ENCODE peak calls at places on chromosomes 3 and 15, in seven cellular contexts. C is NT2/D1; T is CD4-positive, alpha-beta T cell; K is uterus; B is AG04450; H is fibroblast of lung; D is CD8-positive, alpha-beta T cell. F is an unnamed sample. For H3K9me3, the result is how much of the 10 kb centered on the place peaks cover.

GRCh38 chr3:135326851-135327250 is 531.8 kb downstream of the EPHB1 start:
- DNase-seq in C (no peak), T (no peak), K (no peak), B (no peak), H (no peak), D (no peak), F (no peak)

GRCh38 chr3:88986834-88987233 is 120.6 kb upstream of the EPHA3 start:
- DNase-seq in C (no peak), T (no peak), K (no peak), B (peak), H (peak), D (no peak), F (no peak)

GRCh38 chr3:159234306-159234705 is 432.5 kb downstream of the MFSD1 start:
- DNase-seq in C (no peak), T (no peak), K (no peak), B (no peak), H (peak), D (no peak), F (no peak)

GRCh38 chr3:37279858-37280257 is 105.5 kb upstream of the LRRFIP2 start:
- DNase-seq in C (no peak), T (no peak), K (no peak), B (no peak), H (no peak), D (no peak), F (no peak)

GRCh38 chr3:188772886-188773285 is 398.9 kb upstream of the TPRG1 start:
- DNase-seq in C (no peak), T (no peak), K (no peak), B (peak), H (peak), D (no peak), F (no peak)

GRCh38 chr3:34150987-34151386 is 352.6 kb downstream of the PDCD6IP start:
- DNase-seq in C (no peak), T (no peak), K (no peak), B (no peak), H (no peak), D (no peak), F (no peak)

GRCh38 chr15:83977992-83978391 is 257.6 kb upstream of the GOLGA6L4 start:
- DNase-seq in C (no peak), T (no peak), K (no peak), B (no peak), H (no peak), D (no peak), F (no peak)

GRCh38 chr3:184807549-184807948 is 4.4 kb upstream of the VPS8 start:
- DNase-seq in C (no peak), T (no peak), K (no peak), B (no peak), H (no peak), D (no peak), F (no peak)

GRCh38 chr15:36499751-36500389 is 79.6 kb upstream of the CDIN1 start:
- DNase-seq in C (no peak), T (no peak), K (no peak), B (no peak), H (peak), D (no peak), F (no peak)

GRCh38 chr15:57156210-57156887 is 220.0 kb upstream of the CGNL1 start:
- DNase-seq in C (no peak), T (no peak), K (no peak), B (no peak), H (peak), D (no peak), F (no peak)

GRCh38 chr15:90859234-90860131 is 8.9 kb upstream of the FURIN start:
- DNase-seq in C (no peak), T (no peak), K (no peak), B (no peak), H (no peak), D (no peak), F (no peak)

GRCh38 chr15:67030036-67030762 is 35.2 kb upstream of the SMAD3 start:
- DNase-seq in C (peak), T (no peak), K (no peak), B (no peak), H (no peak), D (no peak), F (no peak)

GRCh38 chr3:42505849-42506410 is 3.5 kb downstream of the VIPR1 start:
- DNase-seq in C (no peak), T (no peak), K (peak), B (no peak), H (no peak), D (no peak), F (no peak)

GRCh38 chr3:58567251-58567515 is 10.0 kb downstream of the FAM107A start:
- DNase-seq in C (no peak), T (no peak), K (no peak), B (no peak), H (no peak), D (no peak), F (no peak)

GRCh38 chr15:38378162-38378560 is 75.8 kb upstream of the FAM98B start:
- DNase-seq in C (no peak), T (no peak), K (peak), B (no peak), H (peak), D (no peak), F (no peak)

GRCh38 chr3:8769088-8769822 is at the start of gene OXTR:
- DNase-seq in C (peak), T (peak), K (peak), B (peak), H (peak), D (peak), F (peak)

GRCh38 chr15:40308844-40309189 is 1.1 kb upstream of the PLCB2 start:
- DNase-seq in C (no peak), T (peak), K (no peak), B (no peak), H (no peak), D (no peak), F (peak)

GRCh38 chr3:183825380-183826161 is at the start of gene MAP6D1:
- DNase-seq in C (peak), T (no peak), K (no peak), B (no peak), H (peak), D (no peak), F (peak)

GRCh38 chr15:75233504-75234190 is 24.5 kb upstream of the GOLGA6C start:
- DNase-seq in C (no peak), T (no peak), K (no peak), B (no peak), H (no peak), D (no peak), F (no peak)

GRCh38 chr15:94206463-94207167 is 24.7 kb upstream of the MCTP2 start:
- DNase-seq in C (no peak), T (no peak), K (no peak), B (peak), H (peak), D (no peak), F (no peak)

GRCh38 chr15:38186505-38186904 is 66.1 kb upstream of the SPRED1 start:
- DNase-seq in C (no peak), T (no peak), K (no peak), B (no peak), H (no peak), D (no peak), F (no peak)

GRCh38 chr3:137948400-137949072 is 61.4 kb upstream of the CLDN18 start:
- DNase-seq in C (no peak), T (no peak), K (no peak), B (no peak), H (no peak), D (no peak), F (no peak)

DNA sequence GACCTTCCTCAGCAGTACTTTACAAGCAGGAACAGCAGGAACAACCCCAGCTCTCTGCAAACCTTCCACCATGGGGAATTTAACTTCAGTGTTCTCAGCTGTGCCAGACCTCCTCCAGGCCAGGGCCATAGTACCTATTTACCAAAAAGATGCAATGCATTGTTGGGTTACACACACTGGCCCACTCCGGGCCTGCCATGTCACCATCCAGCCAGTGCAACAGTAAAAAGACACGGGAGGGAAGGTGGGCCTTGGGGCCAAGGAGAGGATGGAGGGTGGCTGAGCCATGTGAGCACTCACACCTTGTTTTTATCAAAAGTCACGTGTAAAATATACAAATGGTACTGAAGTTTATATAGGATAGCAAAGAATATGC is 157.0 kb downstream of the GABRB3 start:
- DNase-seq in C (no peak), T (no peak), K (no peak), B (no peak), H (no peak), D (no peak), F (no peak)
- H3K9me3 ChIP-seq in C (under half), T (under half), K (under half), B (under half), H (under half), D (under half), F (under half)

DNA sequence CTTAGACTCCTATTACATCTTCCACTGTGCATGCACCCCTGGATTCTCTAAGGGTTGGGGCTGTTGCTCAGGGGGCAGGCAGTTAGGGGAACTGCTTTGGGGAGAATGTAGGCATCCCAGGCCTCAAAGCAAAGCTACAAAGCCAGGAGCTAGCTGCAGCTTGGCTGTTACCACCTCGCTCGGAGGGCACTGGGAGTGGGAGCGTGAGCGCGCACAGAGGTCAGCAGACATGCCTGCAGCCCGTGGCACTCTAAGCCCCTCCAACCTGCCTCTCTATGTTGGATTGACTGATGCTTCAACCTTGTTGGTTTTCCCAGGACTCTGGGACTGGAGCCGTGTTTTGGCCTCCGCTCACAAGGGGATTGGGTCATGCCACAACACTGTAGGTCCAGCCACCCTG is 69.8 kb downstream of the CPN2 start:
- DNase-seq in C (no peak), T (no peak), K (peak), B (no peak), H (no peak), D (no peak), F (no peak)
- H3K9me3 ChIP-seq in C (under half), T (under half), K (under half), B (under half), H (under half), D (under half), F (under half)

GRCh38 chr15:25093455-25094029 is 138.8 kb downstream of the SNRPN start:
- DNase-seq in C (no peak), T (no peak), K (no peak), B (no peak), H (no peak), D (no peak), F (no peak)
- H3K9me3 ChIP-seq in C (under half), T (half or more), K (half or more), B (under half), H (under half), D (under half), F (half or more)

GRCh38 chr3:162512488-162512887 is 1015.9 kb downstream of the OTOL1 start:
- DNase-seq in C (no peak), T (no peak), K (no peak), B (no peak), H (no peak), D (no peak), F (no peak)

DNA sequence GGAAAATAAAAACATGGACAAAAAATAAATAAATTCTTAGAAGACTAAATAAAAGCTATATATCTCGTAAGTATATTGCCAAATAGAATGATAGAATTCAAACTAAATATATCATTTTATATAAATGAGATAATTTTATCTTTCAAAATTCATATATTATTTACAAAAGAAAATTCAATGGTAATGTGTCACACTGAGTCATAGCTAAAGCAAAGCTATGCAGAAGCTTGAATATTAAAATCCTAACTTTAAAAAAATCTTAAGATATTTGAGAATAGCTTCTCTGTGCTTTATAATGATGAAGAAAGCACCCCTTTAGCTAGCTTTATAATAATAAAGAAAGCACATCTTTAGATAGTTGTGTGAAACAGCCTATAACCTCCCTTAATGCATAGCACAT is 1010.8 kb downstream of the OTOL1 start:
- DNase-seq in C (no peak), T (no peak), K (no peak), B (no peak), H (peak), D (no peak), F (no peak)
- H3K9me3 ChIP-seq in C (under half), T (under half), K (under half), B (under half), H (under half), D (under half), F (under half)

DNA sequence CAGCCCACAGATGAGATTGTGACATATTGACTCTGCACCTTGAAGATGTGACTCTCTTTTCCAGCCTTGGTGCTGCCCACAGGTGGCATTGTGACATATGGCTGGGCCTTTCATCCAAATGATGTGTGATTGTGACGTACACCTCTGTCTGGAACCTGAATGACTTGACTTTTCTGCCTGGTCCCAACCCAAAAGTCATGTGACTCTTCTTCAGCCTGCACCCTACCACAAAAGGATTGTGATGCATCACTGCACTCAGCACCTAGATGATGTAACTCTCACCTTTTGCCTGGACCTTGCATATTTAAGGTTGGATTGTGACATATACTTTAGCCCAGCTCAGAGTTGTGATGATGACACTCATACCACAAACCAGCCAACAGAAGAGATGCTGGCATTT is 204.5 kb downstream of the OCA2 start:
- DNase-seq in C (no peak), T (no peak), K (no peak), B (no peak), H (no peak), D (no peak), F (no peak)
- H3K9me3 ChIP-seq in C (under half), T (under half), K (under half), B (under half), H (under half), D (under half), F (under half)

GRCh38 chr3:149023951-149024350 is 32.6 kb downstream of the GYG1 start:
- DNase-seq in C (no peak), T (no peak), K (no peak), B (no peak), H (no peak), D (no peak), F (no peak)
- H3K9me3 ChIP-seq in C (under half), T (under half), K (under half), B (under half), H (under half), D (under half), F (under half)

F was measured in CD4-positive, CD25-positive, alpha-beta regulatory T cell.